ENCODE peak calls at places on chromosomes 1 and 21, in eight cellular contexts. Q, T, H, K, N, G, X and V are unnamed samples.

GRCh38 chr1:204464174-204464573 is 30.4 kb downstream of the PIK3C2B start:
- DNase-seq in Q (no peak), T (no peak), H (no peak), K (no peak), N (no peak), G (no peak), X (no peak), V (no peak)

GRCh38 chr1:81708239-81708638 is 92.5 kb upstream of the ADGRL2 start:
- DNase-seq in Q (no peak), T (no peak), H (no peak), K (no peak), N (no peak), G (no peak), X (no peak), V (no peak)

GRCh38 chr1:168626326-168626725 is 49.9 kb downstream of the XCL1 start:
- DNase-seq in Q (no peak), T (no peak), H (no peak), K (no peak), N (peak), G (no peak), X (no peak), V (no peak)

GRCh38 chr21:43736224-43736883 is 17.4 kb downstream of the PDXK start:
- DNase-seq in Q (no peak), T (no peak), H (no peak), K (no peak), N (no peak), G (no peak), X (no peak), V (no peak)

GRCh38 chr1:1293618-1294249 is 13.5 kb downstream of the SCNN1D start:
- DNase-seq in Q (no peak), T (no peak), H (peak), K (no peak), N (no peak), G (no peak), X (no peak), V (no peak)

GRCh38 chr1:109361649-109362048 is 36.1 kb downstream of the SORT1 start:
- DNase-seq in Q (no peak), T (no peak), H (no peak), K (no peak), N (no peak), G (no peak), X (no peak), V (no peak)

GRCh38 chr1:2555634-2556276 is 416 bp upstream of the TNFRSF14 start:
- DNase-seq in Q (no peak), T (peak), H (peak), K (peak), N (no peak), G (no peak), X (no peak), V (no peak)

GRCh38 chr1:23383547-23384311 is 14.1 kb upstream of the ZNF436 start:
- DNase-seq in Q (no peak), T (no peak), H (no peak), K (no peak), N (no peak), G (no peak), X (no peak), V (no peak)

GRCh38 chr1:2943686-2944260 is 77.5 kb upstream of the ACTRT2 start:
- DNase-seq in Q (no peak), T (no peak), H (no peak), K (no peak), N (no peak), G (no peak), X (no peak), V (no peak)

GRCh38 chr1:64975740-64976139 is 9.4 kb upstream of the JAK1 start:
- DNase-seq in Q (no peak), T (no peak), H (no peak), K (no peak), N (no peak), G (no peak), X (no peak), V (no peak)

GRCh38 chr1:223230161-223230881 is 87.3 kb upstream of the TLR5 start:
- DNase-seq in Q (no peak), T (no peak), H (no peak), K (no peak), N (no peak), G (no peak), X (no peak), V (peak)

GRCh38 chr1:28258628-28259251 is 578 bp upstream of the SESN2 start:
- DNase-seq in Q (no peak), T (no peak), H (no peak), K (no peak), N (no peak), G (no peak), X (no peak), V (no peak)

GRCh38 chr1:172917972-172918371 is 132.8 kb downstream of the TNFSF18 start:
- DNase-seq in Q (no peak), T (no peak), H (no peak), K (no peak), N (no peak), G (no peak), X (no peak), V (peak)

GRCh38 chr1:214317734-214318133 is 36.8 kb downstream of the SMYD2 start:
- DNase-seq in Q (no peak), T (no peak), H (no peak), K (no peak), N (no peak), G (no peak), X (no peak), V (no peak)

GRCh38 chr1:245860681-245861552 is 646.2 kb downstream of the SMYD3 start:
- DNase-seq in Q (no peak), T (no peak), H (no peak), K (no peak), N (no peak), G (no peak), X (no peak), V (peak)

GRCh38 chr1:162755306-162755705 is 35.2 kb upstream of the HSD17B7 start:
- DNase-seq in Q (no peak), T (no peak), H (no peak), K (no peak), N (no peak), G (no peak), X (no peak), V (no peak)

GRCh38 chr1:10932088-10932487 is 80.4 kb upstream of the TARDBP start:
- DNase-seq in Q (no peak), T (no peak), H (no peak), K (no peak), N (no peak), G (no peak), X (no peak), V (no peak)

GRCh38 chr1:213985181-213986019 is 2.4 kb upstream of the PROX1 start:
- DNase-seq in Q (no peak), T (no peak), H (no peak), K (no peak), N (no peak), G (peak), X (no peak), V (no peak)

GRCh38 chr1:59691261-59691660 is 123.5 kb upstream of the HOOK1 start:
- DNase-seq in Q (no peak), T (no peak), H (peak), K (no peak), N (peak), G (peak), X (no peak), V (no peak)

GRCh38 chr1:45354838-45355237 is 14.6 kb upstream of the MUTYH start:
- DNase-seq in Q (no peak), T (no peak), H (no peak), K (no peak), N (no peak), G (no peak), X (no peak), V (no peak)

GRCh38 chr1:44672254-44672955 is 1.9 kb downstream of the TMEM53 start:
- DNase-seq in Q (peak), T (no peak), H (no peak), K (no peak), N (no peak), G (no peak), X (no peak), V (peak)

GRCh38 chr1:182888736-182889531 is 49.8 kb downstream of the DHX9 start:
- DNase-seq in Q (no peak), T (no peak), H (no peak), K (no peak), N (no peak), G (no peak), X (no peak), V (no peak)

GRCh38 chr1:101175474-101175873 is 61.3 kb upstream of the S1PR1 start:
- DNase-seq in Q (no peak), T (no peak), H (no peak), K (no peak), N (no peak), G (no peak), X (no peak), V (no peak)

GRCh38 chr1:35264861-35265260 is 3.6 kb upstream of the ZMYM4 start:
- DNase-seq in Q (no peak), T (no peak), H (no peak), K (no peak), N (no peak), G (no peak), X (peak), V (peak)